ENCODE peak calls at places on chromosomes 3 and 15, in five cellular contexts. One of them, this sample, is unnamed.

GRCh38 chr15:96515391-96515790 is 184.9 kb downstream of the NR2F2 start:
- DNase-seq in cardiac fibroblast: no peak
- DNase-seq in activated naive CD4-positive, alpha-beta T cell: no peak
- DNase-seq in colonic mucosa: no peak
- DNase-seq in substantia nigra: no peak
- DNase-seq in this sample: no peak

GRCh38 chr15:57251308-57251707 is 125.0 kb upstream of the CGNL1 start:
- DNase-seq in cardiac fibroblast: peak
- DNase-seq in activated naive CD4-positive, alpha-beta T cell: no peak
- DNase-seq in colonic mucosa: no peak
- DNase-seq in substantia nigra: no peak
- DNase-seq in this sample: no peak

GRCh38 chr15:81316267-81316666 is 7.7 kb downstream of the STARD5 start:
- DNase-seq in cardiac fibroblast: no peak
- DNase-seq in activated naive CD4-positive, alpha-beta T cell: no peak
- DNase-seq in colonic mucosa: no peak
- DNase-seq in substantia nigra: no peak
- DNase-seq in this sample: no peak

GRCh38 chr3:27326949-27327582 is 42.1 kb downstream of the NEK10 start:
- DNase-seq in cardiac fibroblast: no peak
- DNase-seq in activated naive CD4-positive, alpha-beta T cell: no peak
- DNase-seq in colonic mucosa: no peak
- DNase-seq in substantia nigra: no peak
- DNase-seq in this sample: no peak

GRCh38 chr3:47239929-47240328 is 42.7 kb downstream of the KIF9 start:
- DNase-seq in cardiac fibroblast: no peak
- DNase-seq in activated naive CD4-positive, alpha-beta T cell: no peak
- DNase-seq in colonic mucosa: no peak
- DNase-seq in substantia nigra: no peak
- DNase-seq in this sample: no peak

GRCh38 chr3:16048435-16049318 is 125.8 kb upstream of the GALNT15 start:
- DNase-seq in cardiac fibroblast: peak
- DNase-seq in activated naive CD4-positive, alpha-beta T cell: no peak
- DNase-seq in colonic mucosa: peak
- DNase-seq in substantia nigra: peak
- DNase-seq in this sample: peak

GRCh38 chr3:15023249-15023648 is 41.9 kb downstream of the MRPS25 start:
- DNase-seq in cardiac fibroblast: no peak
- DNase-seq in activated naive CD4-positive, alpha-beta T cell: no peak
- DNase-seq in colonic mucosa: no peak
- DNase-seq in substantia nigra: no peak
- DNase-seq in this sample: no peak

GRCh38 chr3:16511561-16512434 is 1.7 kb downstream of the RFTN1 start:
- DNase-seq in cardiac fibroblast: peak
- DNase-seq in activated naive CD4-positive, alpha-beta T cell: peak
- DNase-seq in colonic mucosa: peak
- DNase-seq in substantia nigra: no peak
- DNase-seq in this sample: no peak

GRCh38 chr3:41338276-41338675 is 139.0 kb downstream of the CTNNB1 start:
- DNase-seq in cardiac fibroblast: peak
- DNase-seq in activated naive CD4-positive, alpha-beta T cell: no peak
- DNase-seq in colonic mucosa: no peak
- DNase-seq in substantia nigra: no peak
- DNase-seq in this sample: no peak

GRCh38 chr3:65961128-65961527 is 77.6 kb downstream of the MAGI1 start:
- DNase-seq in cardiac fibroblast: no peak
- DNase-seq in activated naive CD4-positive, alpha-beta T cell: no peak
- DNase-seq in colonic mucosa: no peak
- DNase-seq in substantia nigra: no peak
- DNase-seq in this sample: no peak

GRCh38 chr3:38102073-38102844 is 34.7 kb downstream of the ACAA1 start:
- DNase-seq in cardiac fibroblast: no peak
- DNase-seq in activated naive CD4-positive, alpha-beta T cell: no peak
- DNase-seq in colonic mucosa: no peak
- DNase-seq in substantia nigra: no peak
- DNase-seq in this sample: no peak

GRCh38 chr15:47991376-47991775 is 129.4 kb upstream of the SLC24A5 start:
- DNase-seq in cardiac fibroblast: peak
- DNase-seq in activated naive CD4-positive, alpha-beta T cell: no peak
- DNase-seq in colonic mucosa: no peak
- DNase-seq in substantia nigra: no peak
- DNase-seq in this sample: peak

GRCh38 chr3:103403191-103403590 is 968.4 kb downstream of the ZPLD1 start:
- DNase-seq in cardiac fibroblast: no peak
- DNase-seq in activated naive CD4-positive, alpha-beta T cell: no peak
- DNase-seq in colonic mucosa: no peak
- DNase-seq in substantia nigra: no peak
- DNase-seq in this sample: no peak

GRCh38 chr3:100107227-100107626 is 7.1 kb downstream of the FILIP1L start:
- DNase-seq in cardiac fibroblast: peak
- DNase-seq in activated naive CD4-positive, alpha-beta T cell: no peak
- DNase-seq in colonic mucosa: no peak
- DNase-seq in substantia nigra: no peak
- DNase-seq in this sample: no peak

GRCh38 chr15:22978691-22979068 is 1.5 kb downstream of the CYFIP1 start:
- DNase-seq in cardiac fibroblast: no peak
- DNase-seq in activated naive CD4-positive, alpha-beta T cell: no peak
- DNase-seq in colonic mucosa: no peak
- DNase-seq in substantia nigra: no peak
- DNase-seq in this sample: no peak

GRCh38 chr15:77347197-77347596 is 72.7 kb downstream of the PEAK1 start:
- DNase-seq in cardiac fibroblast: peak
- DNase-seq in activated naive CD4-positive, alpha-beta T cell: no peak
- DNase-seq in colonic mucosa: no peak
- DNase-seq in substantia nigra: no peak
- DNase-seq in this sample: no peak

GRCh38 chr15:57114070-57114469 is 195.6 kb downstream of the TCF12 start:
- DNase-seq in cardiac fibroblast: peak
- DNase-seq in activated naive CD4-positive, alpha-beta T cell: no peak
- DNase-seq in colonic mucosa: peak
- DNase-seq in substantia nigra: no peak
- DNase-seq in this sample: no peak

GRCh38 chr3:179088306-179088705 is 16.7 kb upstream of the ZMAT3 start:
- DNase-seq in cardiac fibroblast: no peak
- DNase-seq in activated naive CD4-positive, alpha-beta T cell: no peak
- DNase-seq in colonic mucosa: no peak
- DNase-seq in substantia nigra: no peak
- DNase-seq in this sample: no peak

GRCh38 chr3:3110299-3110630 is at the start of gene IL5RA:
- DNase-seq in cardiac fibroblast: peak
- DNase-seq in activated naive CD4-positive, alpha-beta T cell: no peak
- DNase-seq in colonic mucosa: no peak
- DNase-seq in substantia nigra: no peak
- DNase-seq in this sample: no peak

GRCh38 chr15:61830536-61831330 is 229.5 kb downstream of the VPS13C start:
- DNase-seq in cardiac fibroblast: no peak
- DNase-seq in activated naive CD4-positive, alpha-beta T cell: no peak
- DNase-seq in colonic mucosa: no peak
- DNase-seq in substantia nigra: no peak
- DNase-seq in this sample: no peak

GRCh38 chr3:65107174-65107573 is 419.4 kb upstream of the ADAMTS9 start:
- DNase-seq in cardiac fibroblast: peak
- DNase-seq in activated naive CD4-positive, alpha-beta T cell: no peak
- DNase-seq in colonic mucosa: no peak
- DNase-seq in substantia nigra: no peak
- DNase-seq in this sample: no peak

GRCh38 chr3:127100459-127101410 is 92.2 kb upstream of the PRR23E start:
- DNase-seq in cardiac fibroblast: no peak
- DNase-seq in activated naive CD4-positive, alpha-beta T cell: no peak
- DNase-seq in colonic mucosa: no peak
- DNase-seq in substantia nigra: no peak
- DNase-seq in this sample: no peak

GRCh38 chr3:194086251-194087075 is 49.5 kb upstream of the HES1 start:
- DNase-seq in cardiac fibroblast: no peak
- DNase-seq in activated naive CD4-positive, alpha-beta T cell: no peak
- DNase-seq in colonic mucosa: no peak
- DNase-seq in substantia nigra: no peak
- DNase-seq in this sample: no peak

GRCh38 chr15:74136584-74137543 is 6.5 kb downstream of the ISLR2 start:
- DNase-seq in cardiac fibroblast: peak
- DNase-seq in activated naive CD4-positive, alpha-beta T cell: no peak
- DNase-seq in colonic mucosa: no peak
- DNase-seq in substantia nigra: no peak
- DNase-seq in this sample: no peak

GRCh38 chr3:9078561-9079240 is 115.4 kb upstream of the RAD18 start:
- DNase-seq in cardiac fibroblast: no peak
- DNase-seq in activated naive CD4-positive, alpha-beta T cell: no peak
- DNase-seq in colonic mucosa: no peak
- DNase-seq in substantia nigra: no peak
- DNase-seq in this sample: no peak

GRCh38 chr15:77012868-77013267 is 17.9 kb downstream of the PSTPIP1 start:
- DNase-seq in cardiac fibroblast: no peak
- DNase-seq in activated naive CD4-positive, alpha-beta T cell: no peak
- DNase-seq in colonic mucosa: no peak
- DNase-seq in substantia nigra: no peak
- DNase-seq in this sample: no peak

GRCh38 chr3:151372063-151372820 is 12.3 kb downstream of the P2RY12 start:
- DNase-seq in cardiac fibroblast: peak
- DNase-seq in activated naive CD4-positive, alpha-beta T cell: no peak
- DNase-seq in colonic mucosa: no peak
- DNase-seq in substantia nigra: no peak
- DNase-seq in this sample: no peak

This sample was measured in dorsolateral prefrontal cortex.